ENCODE peak calls at places on chromosome 19, in ten cellular contexts. One of them, this sample, is unnamed.

GRCh38 chr19:43682824-43683661 is 13.1 kb upstream of the PLAUR start:
- DNase-seq in DND-41: no peak
- DNase-seq in AG08395: no peak
- DNase-seq in activated naive CD8-positive, alpha-beta T cell treated with anti-CD3 and anti-CD28 coated beads, Interleukin-2, amount 50 U/mL, for 24 hours: no peak
- DNase-seq in glutamatergic neuron: no peak
- DNase-seq in mesothelial cell of epicardium: no peak
- DNase-seq in HCT116: no peak
- DNase-seq in GM04504: no peak
- DNase-seq in NCI-H1092: no peak
- DNase-seq in NCI-H510A treated with DMSO at 0.1 percent for 48 hours: no peak
- DNase-seq in this sample: no peak

GRCh38 chr19:11355160-11356073 is at the start of gene PLPPR2:
- DNase-seq in DND-41: peak
- DNase-seq in AG08395: peak
- DNase-seq in activated naive CD8-positive, alpha-beta T cell treated with anti-CD3 and anti-CD28 coated beads, Interleukin-2, amount 50 U/mL, for 24 hours: peak
- DNase-seq in glutamatergic neuron: peak
- DNase-seq in mesothelial cell of epicardium: peak
- DNase-seq in HCT116: peak
- DNase-seq in GM04504: peak
- DNase-seq in NCI-H1092: peak
- DNase-seq in NCI-H510A treated with DMSO at 0.1 percent for 48 hours: peak
- DNase-seq in this sample: peak

GRCh38 chr19:34254552-34255432 is at the start of gene GARRE1:
- DNase-seq in DND-41: peak
- DNase-seq in AG08395: peak
- DNase-seq in activated naive CD8-positive, alpha-beta T cell treated with anti-CD3 and anti-CD28 coated beads, Interleukin-2, amount 50 U/mL, for 24 hours: peak
- DNase-seq in glutamatergic neuron: peak
- DNase-seq in mesothelial cell of epicardium: peak
- DNase-seq in HCT116: no peak
- DNase-seq in GM04504: no peak
- DNase-seq in NCI-H1092: peak
- DNase-seq in NCI-H510A treated with DMSO at 0.1 percent for 48 hours: no peak
- DNase-seq in this sample: no peak

GRCh38 chr19:6519289-6519688 is 11.5 kb upstream of the TNFSF9 start:
- DNase-seq in DND-41: no peak
- DNase-seq in AG08395: peak
- DNase-seq in activated naive CD8-positive, alpha-beta T cell treated with anti-CD3 and anti-CD28 coated beads, Interleukin-2, amount 50 U/mL, for 24 hours: no peak
- DNase-seq in glutamatergic neuron: no peak
- DNase-seq in mesothelial cell of epicardium: no peak
- DNase-seq in HCT116: no peak
- DNase-seq in GM04504: peak
- DNase-seq in NCI-H1092: no peak
- DNase-seq in NCI-H510A treated with DMSO at 0.1 percent for 48 hours: no peak
- DNase-seq in this sample: peak

GRCh38 chr19:46373573-46374359 is 26.9 kb downstream of the PPP5C start:
- DNase-seq in DND-41: peak
- DNase-seq in AG08395: peak
- DNase-seq in activated naive CD8-positive, alpha-beta T cell treated with anti-CD3 and anti-CD28 coated beads, Interleukin-2, amount 50 U/mL, for 24 hours: no peak
- DNase-seq in glutamatergic neuron: no peak
- DNase-seq in mesothelial cell of epicardium: no peak
- DNase-seq in HCT116: no peak
- DNase-seq in GM04504: peak
- DNase-seq in NCI-H1092: peak
- DNase-seq in NCI-H510A treated with DMSO at 0.1 percent for 48 hours: peak
- DNase-seq in this sample: peak

GRCh38 chr19:38122402-38123093 is 101.5 kb downstream of the DPF1 start:
- DNase-seq in DND-41: no peak
- DNase-seq in AG08395: no peak
- DNase-seq in activated naive CD8-positive, alpha-beta T cell treated with anti-CD3 and anti-CD28 coated beads, Interleukin-2, amount 50 U/mL, for 24 hours: no peak
- DNase-seq in glutamatergic neuron: no peak
- DNase-seq in mesothelial cell of epicardium: no peak
- DNase-seq in HCT116: no peak
- DNase-seq in GM04504: no peak
- DNase-seq in NCI-H1092: no peak
- DNase-seq in NCI-H510A treated with DMSO at 0.1 percent for 48 hours: no peak
- DNase-seq in this sample: no peak

GRCh38 chr19:35449347-35450043 is 1.4 kb downstream of the FFAR2 start:
- DNase-seq in DND-41: no peak
- DNase-seq in AG08395: no peak
- DNase-seq in activated naive CD8-positive, alpha-beta T cell treated with anti-CD3 and anti-CD28 coated beads, Interleukin-2, amount 50 U/mL, for 24 hours: no peak
- DNase-seq in glutamatergic neuron: no peak
- DNase-seq in mesothelial cell of epicardium: no peak
- DNase-seq in HCT116: no peak
- DNase-seq in GM04504: no peak
- DNase-seq in NCI-H1092: no peak
- DNase-seq in NCI-H510A treated with DMSO at 0.1 percent for 48 hours: no peak
- DNase-seq in this sample: no peak

GRCh38 chr19:1130801-1131717 is 27.3 kb downstream of the GPX4 start:
- DNase-seq in DND-41: no peak
- DNase-seq in AG08395: no peak
- DNase-seq in activated naive CD8-positive, alpha-beta T cell treated with anti-CD3 and anti-CD28 coated beads, Interleukin-2, amount 50 U/mL, for 24 hours: peak
- DNase-seq in glutamatergic neuron: no peak
- DNase-seq in mesothelial cell of epicardium: no peak
- DNase-seq in HCT116: no peak
- DNase-seq in GM04504: no peak
- DNase-seq in NCI-H1092: no peak
- DNase-seq in NCI-H510A treated with DMSO at 0.1 percent for 48 hours: no peak
- DNase-seq in this sample: peak

GRCh38 chr19:46861691-46862503 is 1.1 kb downstream of the ARHGAP35 start:
- DNase-seq in DND-41: peak
- DNase-seq in AG08395: no peak
- DNase-seq in activated naive CD8-positive, alpha-beta T cell treated with anti-CD3 and anti-CD28 coated beads, Interleukin-2, amount 50 U/mL, for 24 hours: peak
- DNase-seq in glutamatergic neuron: no peak
- DNase-seq in mesothelial cell of epicardium: no peak
- DNase-seq in HCT116: no peak
- DNase-seq in GM04504: no peak
- DNase-seq in NCI-H1092: no peak
- DNase-seq in NCI-H510A treated with DMSO at 0.1 percent for 48 hours: peak
- DNase-seq in this sample: peak

GRCh38 chr19:48351341-48351752 is 12.4 kb downstream of the TMEM143 start:
- DNase-seq in DND-41: peak
- DNase-seq in AG08395: peak
- DNase-seq in activated naive CD8-positive, alpha-beta T cell treated with anti-CD3 and anti-CD28 coated beads, Interleukin-2, amount 50 U/mL, for 24 hours: peak
- DNase-seq in glutamatergic neuron: peak
- DNase-seq in mesothelial cell of epicardium: peak
- DNase-seq in HCT116: no peak
- DNase-seq in GM04504: no peak
- DNase-seq in NCI-H1092: no peak
- DNase-seq in NCI-H510A treated with DMSO at 0.1 percent for 48 hours: peak
- DNase-seq in this sample: peak

GRCh38 chr19:5372572-5373200 is 32.1 kb upstream of the PTPRS start:
- DNase-seq in DND-41: no peak
- DNase-seq in AG08395: no peak
- DNase-seq in activated naive CD8-positive, alpha-beta T cell treated with anti-CD3 and anti-CD28 coated beads, Interleukin-2, amount 50 U/mL, for 24 hours: no peak
- DNase-seq in glutamatergic neuron: no peak
- DNase-seq in mesothelial cell of epicardium: no peak
- DNase-seq in HCT116: no peak
- DNase-seq in GM04504: no peak
- DNase-seq in NCI-H1092: no peak
- DNase-seq in NCI-H510A treated with DMSO at 0.1 percent for 48 hours: no peak
- DNase-seq in this sample: no peak

This sample was measured in fibroblast of the aortic adventitia.